ENCODE peak calls at places on chromosomes 4 and X, in ten cellular contexts. D is vagina, K is AG08395, W is nucleus accumbens, L is tibial artery, V is NCI-H1092, C is HCT116, S is GM04504, Q is iPS-NIHi11, X is NCI-H460. H is an unnamed sample.

GRCh38 chrX:81874807-81875206 is 672.9 kb downstream of the SH3BGRL start:
- DNase-seq in D (no peak), K (no peak), W (no peak), L (no peak), V (no peak), C (no peak), S (no peak), Q (no peak), X (no peak), H (no peak)

GRCh38 chr4:8740666-8741395 is 130.8 kb downstream of the HMX1 start:
- DNase-seq in D (peak), K (no peak), W (no peak), L (no peak), V (no peak), C (no peak), S (no peak), Q (no peak), X (no peak), H (no peak)

GRCh38 chr4:82852751-82853053 is 38.3 kb downstream of the SEC31A start:
- DNase-seq in D (no peak), K (no peak), W (no peak), L (no peak), V (no peak), C (no peak), S (no peak), Q (no peak), X (no peak), H (no peak)

GRCh38 chr4:27176400-27176799 is 315.8 kb downstream of the STIM2 start:
- DNase-seq in D (no peak), K (peak), W (peak), L (no peak), V (peak), C (peak), S (no peak), Q (peak), X (peak), H (no peak)

GRCh38 chr4:28015996-28016395 is 1155.4 kb downstream of the STIM2 start:
- DNase-seq in D (no peak), K (no peak), W (no peak), L (no peak), V (no peak), C (no peak), S (no peak), Q (no peak), X (no peak), H (no peak)

GRCh38 chr4:146577111-146577510 is 55.4 kb upstream of the SLC10A7 start:
- DNase-seq in D (no peak), K (no peak), W (no peak), L (no peak), V (no peak), C (no peak), S (no peak), Q (no peak), X (no peak), H (no peak)

GRCh38 chrX:10904220-10904619 is 206.9 kb upstream of the HCCS start:
- DNase-seq in D (no peak), K (peak), W (no peak), L (no peak), V (no peak), C (no peak), S (no peak), Q (no peak), X (no peak), H (no peak)

GRCh38 chr4:85780664-85781063 is 305.7 kb downstream of the ARHGAP24 start:
- DNase-seq in D (no peak), K (no peak), W (no peak), L (no peak), V (no peak), C (no peak), S (no peak), Q (no peak), X (no peak), H (no peak)

GRCh38 chr4:168877779-168878491 is 132.1 kb downstream of the CBR4 start:
- DNase-seq in D (no peak), K (peak), W (no peak), L (peak), V (peak), C (no peak), S (no peak), Q (peak), X (no peak), H (no peak)

GRCh38 chrX:10106801-10107200 is 50.0 kb upstream of the CLCN4 start:
- DNase-seq in D (no peak), K (no peak), W (no peak), L (no peak), V (no peak), C (no peak), S (no peak), Q (no peak), X (no peak), H (no peak)

H was measured in glomerular endothelial cell.